ENCODE peak calls at places on chromosome 1, in eight cellular contexts. One of them, this sample, is unnamed.

GRCh38 chr1:156559797-156560112 is 12.6 kb downstream of the IQGAP3 start:
- DNase-seq in heart right ventricle: no peak
- DNase-seq in T-cell: no peak
- DNase-seq in stimulated activated CD4-positive, alpha-beta T cell treated with anti-CD3 and anti-CD28 coated beads, TNF-alpha, amount 100 ng/mL, for 1 hour: no peak
- DNase-seq in AG09309: no peak
- DNase-seq in stimulated activated CD8-positive, alpha-beta memory T cell treated with anti-CD3 and anti-CD28 coated beads, Interleukin-4, amount 100 ng/mL, for 1 hour: no peak
- DNase-seq in cortex of kidney: no peak
- DNase-seq in adrenal gland: no peak
- DNase-seq in this sample: no peak

GRCh38 chr1:24191860-24192259 is 4.8 kb upstream of the IFNLR1 start:
- DNase-seq in heart right ventricle: no peak
- DNase-seq in T-cell: no peak
- DNase-seq in stimulated activated CD4-positive, alpha-beta T cell treated with anti-CD3 and anti-CD28 coated beads, TNF-alpha, amount 100 ng/mL, for 1 hour: no peak
- DNase-seq in AG09309: no peak
- DNase-seq in stimulated activated CD8-positive, alpha-beta memory T cell treated with anti-CD3 and anti-CD28 coated beads, Interleukin-4, amount 100 ng/mL, for 1 hour: no peak
- DNase-seq in cortex of kidney: no peak
- DNase-seq in adrenal gland: no peak
- DNase-seq in this sample: no peak

GRCh38 chr1:234675561-234675960 is 65.6 kb upstream of the IRF2BP2 start:
- DNase-seq in heart right ventricle: no peak
- DNase-seq in T-cell: no peak
- DNase-seq in stimulated activated CD4-positive, alpha-beta T cell treated with anti-CD3 and anti-CD28 coated beads, TNF-alpha, amount 100 ng/mL, for 1 hour: no peak
- DNase-seq in AG09309: no peak
- DNase-seq in stimulated activated CD8-positive, alpha-beta memory T cell treated with anti-CD3 and anti-CD28 coated beads, Interleukin-4, amount 100 ng/mL, for 1 hour: no peak
- DNase-seq in cortex of kidney: no peak
- DNase-seq in adrenal gland: no peak
- DNase-seq in this sample: no peak

GRCh38 chr1:6991271-6991670 is 206.0 kb downstream of the CAMTA1 start:
- DNase-seq in heart right ventricle: no peak
- DNase-seq in T-cell: no peak
- DNase-seq in stimulated activated CD4-positive, alpha-beta T cell treated with anti-CD3 and anti-CD28 coated beads, TNF-alpha, amount 100 ng/mL, for 1 hour: no peak
- DNase-seq in AG09309: no peak
- DNase-seq in stimulated activated CD8-positive, alpha-beta memory T cell treated with anti-CD3 and anti-CD28 coated beads, Interleukin-4, amount 100 ng/mL, for 1 hour: no peak
- DNase-seq in cortex of kidney: no peak
- DNase-seq in adrenal gland: no peak
- DNase-seq in this sample: no peak

GRCh38 chr1:117534995-117535467 is 70.8 kb upstream of the TENT5C start:
- DNase-seq in heart right ventricle: peak
- DNase-seq in T-cell: no peak
- DNase-seq in stimulated activated CD4-positive, alpha-beta T cell treated with anti-CD3 and anti-CD28 coated beads, TNF-alpha, amount 100 ng/mL, for 1 hour: peak
- DNase-seq in AG09309: peak
- DNase-seq in stimulated activated CD8-positive, alpha-beta memory T cell treated with anti-CD3 and anti-CD28 coated beads, Interleukin-4, amount 100 ng/mL, for 1 hour: no peak
- DNase-seq in cortex of kidney: no peak
- DNase-seq in adrenal gland: peak
- DNase-seq in this sample: peak

GRCh38 chr1:196608401-196609113 is at the start of gene KCNT2:
- DNase-seq in heart right ventricle: peak
- DNase-seq in T-cell: no peak
- DNase-seq in stimulated activated CD4-positive, alpha-beta T cell treated with anti-CD3 and anti-CD28 coated beads, TNF-alpha, amount 100 ng/mL, for 1 hour: no peak
- DNase-seq in AG09309: no peak
- DNase-seq in stimulated activated CD8-positive, alpha-beta memory T cell treated with anti-CD3 and anti-CD28 coated beads, Interleukin-4, amount 100 ng/mL, for 1 hour: no peak
- DNase-seq in cortex of kidney: no peak
- DNase-seq in adrenal gland: peak
- DNase-seq in this sample: peak

GRCh38 chr1:41355356-41355755 is 5.9 kb upstream of the FOXO6 start:
- DNase-seq in heart right ventricle: no peak
- DNase-seq in T-cell: no peak
- DNase-seq in stimulated activated CD4-positive, alpha-beta T cell treated with anti-CD3 and anti-CD28 coated beads, TNF-alpha, amount 100 ng/mL, for 1 hour: no peak
- DNase-seq in AG09309: no peak
- DNase-seq in stimulated activated CD8-positive, alpha-beta memory T cell treated with anti-CD3 and anti-CD28 coated beads, Interleukin-4, amount 100 ng/mL, for 1 hour: no peak
- DNase-seq in cortex of kidney: no peak
- DNase-seq in adrenal gland: peak
- DNase-seq in this sample: no peak

GRCh38 chr1:119390499-119390898 is 21.9 kb downstream of the HAO2 start:
- DNase-seq in heart right ventricle: no peak
- DNase-seq in T-cell: no peak
- DNase-seq in stimulated activated CD4-positive, alpha-beta T cell treated with anti-CD3 and anti-CD28 coated beads, TNF-alpha, amount 100 ng/mL, for 1 hour: no peak
- DNase-seq in AG09309: no peak
- DNase-seq in stimulated activated CD8-positive, alpha-beta memory T cell treated with anti-CD3 and anti-CD28 coated beads, Interleukin-4, amount 100 ng/mL, for 1 hour: no peak
- DNase-seq in cortex of kidney: no peak
- DNase-seq in adrenal gland: no peak
- DNase-seq in this sample: no peak

GRCh38 chr1:11979453-11979817 is 809 bp upstream of the MFN2 start:
- DNase-seq in heart right ventricle: no peak
- DNase-seq in T-cell: no peak
- DNase-seq in stimulated activated CD4-positive, alpha-beta T cell treated with anti-CD3 and anti-CD28 coated beads, TNF-alpha, amount 100 ng/mL, for 1 hour: no peak
- DNase-seq in AG09309: no peak
- DNase-seq in stimulated activated CD8-positive, alpha-beta memory T cell treated with anti-CD3 and anti-CD28 coated beads, Interleukin-4, amount 100 ng/mL, for 1 hour: no peak
- DNase-seq in cortex of kidney: no peak
- DNase-seq in adrenal gland: no peak
- DNase-seq in this sample: no peak

GRCh38 chr1:8113257-8114220 is 87.4 kb upstream of the ERRFI1 start:
- DNase-seq in heart right ventricle: no peak
- DNase-seq in T-cell: no peak
- DNase-seq in stimulated activated CD4-positive, alpha-beta T cell treated with anti-CD3 and anti-CD28 coated beads, TNF-alpha, amount 100 ng/mL, for 1 hour: no peak
- DNase-seq in AG09309: no peak
- DNase-seq in stimulated activated CD8-positive, alpha-beta memory T cell treated with anti-CD3 and anti-CD28 coated beads, Interleukin-4, amount 100 ng/mL, for 1 hour: no peak
- DNase-seq in cortex of kidney: no peak
- DNase-seq in adrenal gland: no peak
- DNase-seq in this sample: no peak

GRCh38 chr1:93692451-93692861 is 10.8 kb upstream of the BCAR3 start:
- DNase-seq in heart right ventricle: no peak
- DNase-seq in T-cell: no peak
- DNase-seq in stimulated activated CD4-positive, alpha-beta T cell treated with anti-CD3 and anti-CD28 coated beads, TNF-alpha, amount 100 ng/mL, for 1 hour: no peak
- DNase-seq in AG09309: no peak
- DNase-seq in stimulated activated CD8-positive, alpha-beta memory T cell treated with anti-CD3 and anti-CD28 coated beads, Interleukin-4, amount 100 ng/mL, for 1 hour: no peak
- DNase-seq in cortex of kidney: no peak
- DNase-seq in adrenal gland: no peak
- DNase-seq in this sample: no peak

GRCh38 chr1:2783069-2783434 is 18.4 kb downstream of the TTC34 start:
- DNase-seq in heart right ventricle: no peak
- DNase-seq in T-cell: no peak
- DNase-seq in stimulated activated CD4-positive, alpha-beta T cell treated with anti-CD3 and anti-CD28 coated beads, TNF-alpha, amount 100 ng/mL, for 1 hour: no peak
- DNase-seq in AG09309: no peak
- DNase-seq in stimulated activated CD8-positive, alpha-beta memory T cell treated with anti-CD3 and anti-CD28 coated beads, Interleukin-4, amount 100 ng/mL, for 1 hour: no peak
- DNase-seq in cortex of kidney: no peak
- DNase-seq in adrenal gland: no peak
- DNase-seq in this sample: no peak

GRCh38 chr1:56414728-56415224 is 164.6 kb downstream of the PLPP3 start:
- DNase-seq in heart right ventricle: no peak
- DNase-seq in T-cell: no peak
- DNase-seq in stimulated activated CD4-positive, alpha-beta T cell treated with anti-CD3 and anti-CD28 coated beads, TNF-alpha, amount 100 ng/mL, for 1 hour: no peak
- DNase-seq in AG09309: no peak
- DNase-seq in stimulated activated CD8-positive, alpha-beta memory T cell treated with anti-CD3 and anti-CD28 coated beads, Interleukin-4, amount 100 ng/mL, for 1 hour: no peak
- DNase-seq in cortex of kidney: no peak
- DNase-seq in adrenal gland: no peak
- DNase-seq in this sample: no peak

GRCh38 chr1:184929711-184930202 is 44.6 kb downstream of the NIBAN1 start:
- DNase-seq in heart right ventricle: no peak
- DNase-seq in T-cell: no peak
- DNase-seq in stimulated activated CD4-positive, alpha-beta T cell treated with anti-CD3 and anti-CD28 coated beads, TNF-alpha, amount 100 ng/mL, for 1 hour: no peak
- DNase-seq in AG09309: no peak
- DNase-seq in stimulated activated CD8-positive, alpha-beta memory T cell treated with anti-CD3 and anti-CD28 coated beads, Interleukin-4, amount 100 ng/mL, for 1 hour: no peak
- DNase-seq in cortex of kidney: no peak
- DNase-seq in adrenal gland: no peak
- DNase-seq in this sample: peak

GRCh38 chr1:164356511-164356910 is 202.5 kb upstream of the PBX1 start:
- DNase-seq in heart right ventricle: no peak
- DNase-seq in T-cell: no peak
- DNase-seq in stimulated activated CD4-positive, alpha-beta T cell treated with anti-CD3 and anti-CD28 coated beads, TNF-alpha, amount 100 ng/mL, for 1 hour: no peak
- DNase-seq in AG09309: no peak
- DNase-seq in stimulated activated CD8-positive, alpha-beta memory T cell treated with anti-CD3 and anti-CD28 coated beads, Interleukin-4, amount 100 ng/mL, for 1 hour: no peak
- DNase-seq in cortex of kidney: no peak
- DNase-seq in adrenal gland: no peak
- DNase-seq in this sample: no peak

GRCh38 chr1:117563492-117563875 is 42.4 kb upstream of the TENT5C start:
- DNase-seq in heart right ventricle: no peak
- DNase-seq in T-cell: no peak
- DNase-seq in stimulated activated CD4-positive, alpha-beta T cell treated with anti-CD3 and anti-CD28 coated beads, TNF-alpha, amount 100 ng/mL, for 1 hour: no peak
- DNase-seq in AG09309: no peak
- DNase-seq in stimulated activated CD8-positive, alpha-beta memory T cell treated with anti-CD3 and anti-CD28 coated beads, Interleukin-4, amount 100 ng/mL, for 1 hour: no peak
- DNase-seq in cortex of kidney: no peak
- DNase-seq in adrenal gland: no peak
- DNase-seq in this sample: no peak